ENCODE peak calls at places on chromosomes 2 and 18, in six cellular contexts. F is A172; G is activated T-cell treated with anti-CD3 and anti-CD28 coated beads for 1 hour; U is testis; D is ELF-1; W is activated CD8-positive, alpha-beta memory T cell treated with anti-CD3 and anti-CD28 coated beads for 48 hours. O is an unnamed sample.
A peak's percentile ranks its signal among the peaks of the same experiment; 100 is the strongest.

GRCh38 chr2:206084468-206084869 is 1.5 kb downstream of the INO80D start:
- DNase-seq in F (peak; percentile 86), G (no peak), U (peak; percentile 88), D (peak; percentile 82), W (no peak), O (peak; percentile 73)

GRCh38 chr2:102049756-102050443 is 58.1 kb downstream of the IL1R2 start:
- DNase-seq in F (no peak), G (no peak), U (peak; percentile 48), D (no peak), W (no peak), O (no peak)

GRCh38 chr2:132374551-132374950 is 42.1 kb upstream of the GPR39 start:
- DNase-seq in F (peak; percentile 51), G (no peak), U (no peak), D (no peak), W (no peak), O (no peak)

GRCh38 chr2:209471037-209471436 is 47.2 kb downstream of the MAP2 start:
- DNase-seq in F (peak; percentile 23), G (no peak), U (no peak), D (no peak), W (no peak), O (no peak)

GRCh38 chr2:219542931-219543595 is 546 bp downstream of the CHPF start:
- DNase-seq in F (peak; percentile 24), G (no peak), U (peak; percentile 41), D (peak; percentile 66), W (peak; percentile 10), O (peak; percentile 80)

GRCh38 chr2:18117592-18117991 is 239.1 kb downstream of the KCNS3 start:
- DNase-seq in F (peak; percentile 71), G (no peak), U (peak; percentile 76), D (peak; percentile 20), W (no peak), O (no peak)

GRCh38 chr2:127681288-127681771 is 6.0 kb upstream of the LIMS2 start:
- DNase-seq in F (no peak), G (no peak), U (no peak), D (no peak), W (no peak), O (no peak)

GRCh38 chr2:186328848-186329247 is 157.2 kb upstream of the ZC3H15 start:
- DNase-seq in F (no peak), G (no peak), U (no peak), D (no peak), W (no peak), O (no peak)

GRCh38 chr2:64228126-64228678 is 84.0 kb upstream of the PELI1 start:
- DNase-seq in F (peak; percentile 20), G (peak; percentile 45), U (peak; percentile 92), D (peak; percentile 97), W (no peak), O (peak; percentile 95)

GRCh38 chr2:41066168-41066567 is 614.3 kb upstream of the SLC8A1 start:
- DNase-seq in F (no peak), G (no peak), U (no peak), D (no peak), W (no peak), O (no peak)

GRCh38 chr18:48545690-48546365 is 7.0 kb downstream of the CTIF start:
- DNase-seq in F (peak; percentile 50), G (no peak), U (peak; percentile 56), D (peak; percentile 91), W (no peak), O (peak; percentile 80)

GRCh38 chr2:64987963-64988419 is 1.2 kb upstream of the SLC1A4 start:
- DNase-seq in F (no peak), G (no peak), U (no peak), D (no peak), W (no peak), O (no peak)

GRCh38 chr2:142112648-142113278 is 18.1 kb downstream of the LRP1B start:
- DNase-seq in F (peak; percentile 79), G (no peak), U (no peak), D (no peak), W (no peak), O (no peak)

GRCh38 chr2:68719912-68720311 is 14.7 kb upstream of the ARHGAP25 start:
- DNase-seq in F (no peak), G (no peak), U (no peak), D (no peak), W (no peak), O (no peak)

GRCh38 chr18:79581911-79582310 is 97.7 kb upstream of the CTDP1 start:
- DNase-seq in F (no peak), G (no peak), U (no peak), D (no peak), W (no peak), O (no peak)

GRCh38 chr18:9998330-9998729 is 84.5 kb downstream of the VAPA start:
- DNase-seq in F (no peak), G (no peak), U (no peak), D (no peak), W (no peak), O (no peak)

GRCh38 chr18:10927290-10927979 is 221.9 kb downstream of the PIEZO2 start:
- DNase-seq in F (peak; percentile 76), G (no peak), U (peak; percentile 18), D (no peak), W (no peak), O (no peak)

GRCh38 chr2:39220136-39220535 is 23.6 kb downstream of the CDKL4 start:
- DNase-seq in F (no peak), G (no peak), U (no peak), D (no peak), W (no peak), O (no peak)

GRCh38 chr2:176188969-176189665 is 649 bp downstream of the HOXD1 start:
- DNase-seq in F (no peak), G (no peak), U (peak; percentile 29), D (peak; percentile 44), W (no peak), O (no peak)

GRCh38 chr2:109558076-109558882 is 55.5 kb downstream of the SEPTIN10 start:
- DNase-seq in F (peak; percentile 89), G (no peak), U (no peak), D (no peak), W (no peak), O (no peak)

GRCh38 chr18:3692113-3692621 is 242.2 kb downstream of the TGIF1 start:
- DNase-seq in F (no peak), G (no peak), U (no peak), D (no peak), W (no peak), O (no peak)